ENCODE peak calls at places on chromosomes 7 and 10, in nine cellular contexts. I, T, Z, D, C, Q, W, M and N are unnamed samples.

GRCh38 chr10:4982764-4983226 is 19.6 kb downstream of the AKR1C1 start:
- DNase-seq in I (no peak), T (no peak), Z (no peak), D (no peak), C (peak; percentile 67), Q (no peak), W (no peak), M (peak; percentile 46), N (no peak)

GRCh38 chr10:28906440-28906839 is 229.1 kb downstream of the BAMBI start:
- DNase-seq in I (no peak), T (no peak), Z (no peak), D (no peak), C (no peak), Q (no peak), W (no peak), M (no peak), N (no peak)

GRCh38 chr7:74262639-74263398 is 8.6 kb upstream of the RFC2 start:
- DNase-seq in I (no peak), T (no peak), Z (no peak), D (no peak), C (no peak), Q (no peak), W (no peak), M (no peak), N (no peak)

GRCh38 chr7:372546-372938 is 82.6 kb downstream of the FOXL3 start:
- DNase-seq in I (peak; percentile 44), T (no peak), Z (no peak), D (no peak), C (no peak), Q (no peak), W (no peak), M (no peak), N (no peak)

GRCh38 chr7:136342221-136342620 is 365.1 kb upstream of the MTPN start:
- DNase-seq in I (no peak), T (no peak), Z (no peak), D (no peak), C (no peak), Q (no peak), W (no peak), M (no peak), N (no peak)

GRCh38 chr10:110074298-110074697 is 66.5 kb downstream of the ADD3 start:
- DNase-seq in I (no peak), T (no peak), Z (peak; percentile 70), D (no peak), C (no peak), Q (no peak), W (no peak), M (peak; percentile 21), N (no peak)

GRCh38 chr10:124389613-124390361 is 28.9 kb downstream of the OAT start:
- DNase-seq in I (peak; percentile 38), T (no peak), Z (no peak), D (no peak), C (no peak), Q (no peak), W (no peak), M (no peak), N (no peak)

GRCh38 chr7:157011333-157012112 is 1.1 kb upstream of the MNX1 start:
- DNase-seq in I (peak; percentile 44), T (peak; percentile 39), Z (no peak), D (no peak), C (no peak), Q (no peak), W (no peak), M (no peak), N (no peak)

GRCh38 chr10:77606751-77607150 is 30.9 kb downstream of the KCNMA1 start:
- DNase-seq in I (no peak), T (no peak), Z (no peak), D (no peak), C (no peak), Q (no peak), W (no peak), M (peak; percentile 18), N (no peak)

GRCh38 chr7:36868727-36869411 is 144.6 kb upstream of the AOAH start:
- DNase-seq in I (no peak), T (no peak), Z (no peak), D (no peak), C (no peak), Q (no peak), W (no peak), M (no peak), N (no peak)

GRCh38 chr7:33781796-33782195 is 123.5 kb upstream of the BMPER start:
- DNase-seq in I (no peak), T (no peak), Z (no peak), D (no peak), C (no peak), Q (no peak), W (no peak), M (peak; percentile 15), N (no peak)

GRCh38 chr7:4715385-4715770 is 33.3 kb downstream of the FOXK1 start:
- DNase-seq in I (no peak), T (no peak), Z (peak; percentile 55), D (peak; percentile 72), C (peak; percentile 38), Q (no peak), W (no peak), M (peak; percentile 93), N (peak; percentile 62)

GRCh38 chr7:68958571-68958970 is 639.7 kb upstream of the AUTS2 start:
- DNase-seq in I (no peak), T (no peak), Z (no peak), D (no peak), C (no peak), Q (no peak), W (no peak), M (no peak), N (no peak)

GRCh38 chr7:55912748-55913158 is 25.5 kb downstream of the ZNF713 start:
- DNase-seq in I (no peak), T (no peak), Z (no peak), D (no peak), C (no peak), Q (no peak), W (no peak), M (no peak), N (no peak)

GRCh38 chr7:17325364-17325763 is 26.9 kb downstream of the AHR start:
- DNase-seq in I (no peak), T (no peak), Z (no peak), D (no peak), C (no peak), Q (no peak), W (no peak), M (peak; percentile 51), N (no peak)

GRCh38 chr7:88309845-88310244 is 3.2 kb upstream of the STEAP4 start:
- DNase-seq in I (no peak), T (no peak), Z (no peak), D (no peak), C (no peak), Q (no peak), W (no peak), M (no peak), N (no peak)

GRCh38 chr7:17134786-17135185 is 163.7 kb upstream of the AHR start:
- DNase-seq in I (no peak), T (no peak), Z (no peak), D (no peak), C (no peak), Q (peak; percentile 30), W (no peak), M (no peak), N (no peak)

GRCh38 chr7:4040031-4040928 is 641.8 kb upstream of the FOXK1 start:
- DNase-seq in I (no peak), T (no peak), Z (no peak), D (no peak), C (no peak), Q (no peak), W (no peak), M (no peak), N (no peak)

GRCh38 chr10:96380821-96381220 is 22.0 kb upstream of the OPALIN start:
- DNase-seq in I (no peak), T (no peak), Z (no peak), D (no peak), C (no peak), Q (no peak), W (no peak), M (peak; percentile 49), N (no peak)

GRCh38 chr7:50618281-50618680 is 53.1 kb upstream of the DDC start:
- DNase-seq in I (no peak), T (no peak), Z (no peak), D (no peak), C (no peak), Q (no peak), W (no peak), M (no peak), N (no peak)

GRCh38 chr10:6386346-6386745 is 183.6 kb downstream of the PFKFB3 start:
- DNase-seq in I (no peak), T (no peak), Z (no peak), D (peak; percentile 28), C (no peak), Q (no peak), W (no peak), M (no peak), N (peak; percentile 43)

GRCh38 chr10:113576853-113577252 is 24.0 kb downstream of the HABP2 start:
- DNase-seq in I (no peak), T (no peak), Z (peak; percentile 12), D (no peak), C (no peak), Q (peak; percentile 22), W (no peak), M (peak; percentile 56), N (no peak)

GRCh38 chr10:7622969-7623368 is 43.8 kb downstream of the ITIH5 start:
- DNase-seq in I (no peak), T (no peak), Z (peak; percentile 94), D (no peak), C (no peak), Q (no peak), W (no peak), M (no peak), N (no peak)

GRCh38 chr10:4765428-4765827 is 60.6 kb upstream of the AKR1E2 start:
- DNase-seq in I (no peak), T (no peak), Z (no peak), D (no peak), C (no peak), Q (no peak), W (no peak), M (peak; percentile 62), N (no peak)

GRCh38 chr7:105677803-105678583 is 96.7 kb upstream of the EFCAB10 start:
- DNase-seq in I (peak; percentile 83), T (peak; percentile 63), Z (no peak), D (no peak), C (peak; percentile 44), Q (no peak), W (peak; percentile 45), M (peak; percentile 6), N (peak; percentile 35)

GRCh38 chr10:64519427-64519826 is 998.2 kb downstream of the REEP3 start:
- DNase-seq in I (no peak), T (no peak), Z (no peak), D (no peak), C (no peak), Q (no peak), W (no peak), M (no peak), N (no peak)

GRCh38 chr10:4651404-4652037 is 174.5 kb upstream of the AKR1E2 start:
- DNase-seq in I (no peak), T (peak; percentile 44), Z (no peak), D (no peak), C (no peak), Q (no peak), W (no peak), M (peak; percentile 20), N (no peak)

GRCh38 chr7:28447071-28447470 is 34.8 kb downstream of the CREB5 start:
- DNase-seq in I (no peak), T (no peak), Z (no peak), D (no peak), C (no peak), Q (no peak), W (no peak), M (peak; percentile 34), N (no peak)

GRCh38 chr10:132413226-132414205 is 16.5 kb downstream of the PWWP2B start:
- DNase-seq in I (no peak), T (no peak), Z (no peak), D (no peak), C (no peak), Q (no peak), W (no peak), M (no peak), N (no peak)

GRCh38 chr7:97405842-97406241 is 288.3 kb downstream of the SDHAF3 start:
- DNase-seq in I (no peak), T (no peak), Z (no peak), D (no peak), C (no peak), Q (no peak), W (no peak), M (no peak), N (no peak)

GRCh38 chr7:139232893-139233292 is 1.9 kb downstream of the UBN2 start:
- DNase-seq in I (no peak), T (no peak), Z (no peak), D (no peak), C (no peak), Q (no peak), W (no peak), M (peak; percentile 73), N (no peak)